ENCODE peak calls at places on chromosomes 5 and 9, in six cellular contexts. One of them, this sample, is unnamed.

GRCh38 chr9:105676351-105676923 is 14.2 kb downstream of the TAL2 start:
- DNase-seq in coronary artery: no peak
- DNase-seq in endothelial cell: no peak
- DNase-seq in NCI-H524: peak
- DNase-seq in effector memory CD8-positive, alpha-beta T cell: no peak
- DNase-seq in skeletal muscle cell: no peak
- DNase-seq in this sample: no peak

GRCh38 chr9:135077497-135078200 is 9.8 kb upstream of the OLFM1 start:
- DNase-seq in effector memory CD8-positive, alpha-beta T cell: no peak
- DNase-seq in NCI-H524: peak
- DNase-seq in skeletal muscle cell: no peak
- DNase-seq in coronary artery: peak
- DNase-seq in endothelial cell: peak
- DNase-seq in this sample: no peak

GRCh38 chr9:96302021-96302420 is at the start of gene HSD17B3:
- DNase-seq in coronary artery: no peak
- DNase-seq in skeletal muscle cell: no peak
- DNase-seq in NCI-H524: no peak
- DNase-seq in effector memory CD8-positive, alpha-beta T cell: no peak
- DNase-seq in endothelial cell: no peak
- DNase-seq in this sample: no peak

GRCh38 chr5:10133830-10134229 is 115.9 kb downstream of the ATPSCKMT start:
- DNase-seq in NCI-H524: peak
- DNase-seq in effector memory CD8-positive, alpha-beta T cell: no peak
- DNase-seq in endothelial cell: no peak
- DNase-seq in skeletal muscle cell: no peak
- DNase-seq in coronary artery: no peak
- DNase-seq in this sample: no peak

GRCh38 chr9:96619491-96620154 is at the start of gene CDC14B:
- DNase-seq in skeletal muscle cell: peak
- DNase-seq in effector memory CD8-positive, alpha-beta T cell: peak
- DNase-seq in endothelial cell: peak
- DNase-seq in coronary artery: peak
- DNase-seq in NCI-H524: peak
- DNase-seq in this sample: no peak

GRCh38 chr5:157497875-157498611 is 38.0 kb downstream of the NIPAL4 start:
- DNase-seq in effector memory CD8-positive, alpha-beta T cell: no peak
- DNase-seq in coronary artery: no peak
- DNase-seq in endothelial cell: no peak
- DNase-seq in NCI-H524: peak
- DNase-seq in skeletal muscle cell: no peak
- DNase-seq in this sample: no peak

GRCh38 chr9:16461231-16461840 is 409.1 kb downstream of the BNC2 start:
- DNase-seq in effector memory CD8-positive, alpha-beta T cell: no peak
- DNase-seq in NCI-H524: peak
- DNase-seq in coronary artery: no peak
- DNase-seq in endothelial cell: no peak
- DNase-seq in skeletal muscle cell: no peak
- DNase-seq in this sample: no peak

GRCh38 chr9:117418111-117418510 is 3.3 kb upstream of the ASTN2 start:
- DNase-seq in skeletal muscle cell: no peak
- DNase-seq in endothelial cell: no peak
- DNase-seq in coronary artery: no peak
- DNase-seq in effector memory CD8-positive, alpha-beta T cell: no peak
- DNase-seq in NCI-H524: no peak
- DNase-seq in this sample: no peak

GRCh38 chr5:180395540-180396274 is 42.6 kb upstream of the GFPT2 start:
- DNase-seq in endothelial cell: no peak
- DNase-seq in NCI-H524: no peak
- DNase-seq in effector memory CD8-positive, alpha-beta T cell: no peak
- DNase-seq in coronary artery: no peak
- DNase-seq in skeletal muscle cell: no peak
- DNase-seq in this sample: peak

GRCh38 chr5:147520450-147520849 is 10.6 kb upstream of the DPYSL3 start:
- DNase-seq in coronary artery: no peak
- DNase-seq in endothelial cell: no peak
- DNase-seq in NCI-H524: no peak
- DNase-seq in effector memory CD8-positive, alpha-beta T cell: no peak
- DNase-seq in skeletal muscle cell: no peak
- DNase-seq in this sample: no peak

GRCh38 chr9:28832168-28832567 is 1258.9 kb upstream of the C9orf72 start:
- DNase-seq in effector memory CD8-positive, alpha-beta T cell: no peak
- DNase-seq in skeletal muscle cell: no peak
- DNase-seq in NCI-H524: no peak
- DNase-seq in coronary artery: no peak
- DNase-seq in endothelial cell: no peak
- DNase-seq in this sample: no peak

GRCh38 chr5:72106922-72107873 is at the start of gene MAP1B:
- DNase-seq in endothelial cell: peak
- DNase-seq in skeletal muscle cell: no peak
- DNase-seq in NCI-H524: peak
- DNase-seq in effector memory CD8-positive, alpha-beta T cell: no peak
- DNase-seq in coronary artery: peak
- DNase-seq in this sample: no peak

GRCh38 chr5:56984445-56984844 is 32.5 kb upstream of the MIER3 start:
- DNase-seq in NCI-H524: no peak
- DNase-seq in effector memory CD8-positive, alpha-beta T cell: no peak
- DNase-seq in endothelial cell: no peak
- DNase-seq in skeletal muscle cell: no peak
- DNase-seq in coronary artery: no peak
- DNase-seq in this sample: no peak

GRCh38 chr9:138044485-138045383 is 167.2 kb downstream of the CACNA1B start:
- DNase-seq in endothelial cell: no peak
- DNase-seq in effector memory CD8-positive, alpha-beta T cell: no peak
- DNase-seq in skeletal muscle cell: no peak
- DNase-seq in coronary artery: peak
- DNase-seq in NCI-H524: no peak
- DNase-seq in this sample: no peak

GRCh38 chr5:37889612-37890317 is 49.9 kb upstream of the GDNF start:
- DNase-seq in NCI-H524: no peak
- DNase-seq in endothelial cell: no peak
- DNase-seq in coronary artery: no peak
- DNase-seq in skeletal muscle cell: peak
- DNase-seq in effector memory CD8-positive, alpha-beta T cell: no peak
- DNase-seq in this sample: peak

GRCh38 chr9:15132107-15132506 is 174.9 kb downstream of the TTC39B start:
- DNase-seq in coronary artery: no peak
- DNase-seq in endothelial cell: no peak
- DNase-seq in effector memory CD8-positive, alpha-beta T cell: no peak
- DNase-seq in skeletal muscle cell: no peak
- DNase-seq in NCI-H524: no peak
- DNase-seq in this sample: no peak

GRCh38 chr5:119174578-119175163 is 103.8 kb downstream of the DMXL1 start:
- DNase-seq in skeletal muscle cell: no peak
- DNase-seq in coronary artery: no peak
- DNase-seq in effector memory CD8-positive, alpha-beta T cell: no peak
- DNase-seq in endothelial cell: no peak
- DNase-seq in NCI-H524: no peak
- DNase-seq in this sample: no peak

GRCh38 chr5:40652441-40653220 is 27.1 kb upstream of the PTGER4 start:
- DNase-seq in NCI-H524: no peak
- DNase-seq in coronary artery: no peak
- DNase-seq in endothelial cell: no peak
- DNase-seq in effector memory CD8-positive, alpha-beta T cell: no peak
- DNase-seq in skeletal muscle cell: no peak
- DNase-seq in this sample: no peak

GRCh38 chr5:17189381-17190036 is 27.9 kb upstream of the BASP1 start:
- DNase-seq in NCI-H524: peak
- DNase-seq in skeletal muscle cell: no peak
- DNase-seq in endothelial cell: peak
- DNase-seq in effector memory CD8-positive, alpha-beta T cell: peak
- DNase-seq in coronary artery: peak
- DNase-seq in this sample: no peak

GRCh38 chr9:120587357-120587756 is 7.4 kb upstream of the CDK5RAP2 start:
- DNase-seq in endothelial cell: no peak
- DNase-seq in NCI-H524: peak
- DNase-seq in effector memory CD8-positive, alpha-beta T cell: no peak
- DNase-seq in coronary artery: no peak
- DNase-seq in skeletal muscle cell: no peak
- DNase-seq in this sample: no peak

GRCh38 chr9:3578786-3579185 is 53.0 kb upstream of the RFX3 start:
- DNase-seq in effector memory CD8-positive, alpha-beta T cell: no peak
- DNase-seq in skeletal muscle cell: peak
- DNase-seq in endothelial cell: no peak
- DNase-seq in coronary artery: no peak
- DNase-seq in NCI-H524: no peak
- DNase-seq in this sample: peak

GRCh38 chr5:437281-437771 is 5.7 kb upstream of the EXOC3 start:
- DNase-seq in coronary artery: no peak
- DNase-seq in effector memory CD8-positive, alpha-beta T cell: no peak
- DNase-seq in NCI-H524: no peak
- DNase-seq in endothelial cell: no peak
- DNase-seq in skeletal muscle cell: no peak
- DNase-seq in this sample: no peak

GRCh38 chr9:128644452-128644851 is 12.2 kb downstream of the DYNC2I2 start:
- DNase-seq in coronary artery: no peak
- DNase-seq in effector memory CD8-positive, alpha-beta T cell: no peak
- DNase-seq in endothelial cell: no peak
- DNase-seq in skeletal muscle cell: no peak
- DNase-seq in NCI-H524: no peak
- DNase-seq in this sample: no peak

GRCh38 chr9:129281506-129282145 is 103.6 kb upstream of the IER5L start:
- DNase-seq in effector memory CD8-positive, alpha-beta T cell: no peak
- DNase-seq in skeletal muscle cell: no peak
- DNase-seq in coronary artery: peak
- DNase-seq in endothelial cell: no peak
- DNase-seq in NCI-H524: no peak
- DNase-seq in this sample: no peak

GRCh38 chr9:93325307-93326035 is 126.0 kb upstream of the FAM120A start:
- DNase-seq in skeletal muscle cell: no peak
- DNase-seq in effector memory CD8-positive, alpha-beta T cell: no peak
- DNase-seq in endothelial cell: no peak
- DNase-seq in NCI-H524: no peak
- DNase-seq in coronary artery: no peak
- DNase-seq in this sample: no peak

GRCh38 chr5:16903480-16904300 is 32.4 kb downstream of the MYO10 start:
- DNase-seq in coronary artery: no peak
- DNase-seq in endothelial cell: no peak
- DNase-seq in effector memory CD8-positive, alpha-beta T cell: no peak
- DNase-seq in skeletal muscle cell: no peak
- DNase-seq in NCI-H524: no peak
- DNase-seq in this sample: no peak

GRCh38 chr9:134328841-134329575 is 2.8 kb downstream of the RXRA start:
- DNase-seq in skeletal muscle cell: no peak
- DNase-seq in NCI-H524: no peak
- DNase-seq in effector memory CD8-positive, alpha-beta T cell: no peak
- DNase-seq in coronary artery: no peak
- DNase-seq in endothelial cell: no peak
- DNase-seq in this sample: no peak

GRCh38 chr5:112263469-112263868 is 155.6 kb downstream of the EPB41L4A start:
- DNase-seq in skeletal muscle cell: no peak
- DNase-seq in effector memory CD8-positive, alpha-beta T cell: no peak
- DNase-seq in NCI-H524: no peak
- DNase-seq in coronary artery: no peak
- DNase-seq in endothelial cell: no peak
- DNase-seq in this sample: no peak

GRCh38 chr5:5881294-5881693 is 458.8 kb downstream of the ICE1 start:
- DNase-seq in NCI-H524: peak
- DNase-seq in endothelial cell: peak
- DNase-seq in coronary artery: no peak
- DNase-seq in effector memory CD8-positive, alpha-beta T cell: no peak
- DNase-seq in skeletal muscle cell: no peak
- DNase-seq in this sample: no peak

GRCh38 chr9:26053954-26054353 is 375.7 kb upstream of the TUSC1 start:
- DNase-seq in NCI-H524: no peak
- DNase-seq in skeletal muscle cell: no peak
- DNase-seq in effector memory CD8-positive, alpha-beta T cell: no peak
- DNase-seq in endothelial cell: no peak
- DNase-seq in coronary artery: no peak
- DNase-seq in this sample: no peak

GRCh38 chr5:170278611-170279500 is 18.7 kb downstream of the LCP2 start:
- DNase-seq in effector memory CD8-positive, alpha-beta T cell: peak
- DNase-seq in NCI-H524: no peak
- DNase-seq in skeletal muscle cell: no peak
- DNase-seq in coronary artery: no peak
- DNase-seq in endothelial cell: peak
- DNase-seq in this sample: no peak

GRCh38 chr9:115232375-115232774 is 114.4 kb upstream of the TNC start:
- DNase-seq in coronary artery: no peak
- DNase-seq in skeletal muscle cell: no peak
- DNase-seq in effector memory CD8-positive, alpha-beta T cell: no peak
- DNase-seq in endothelial cell: no peak
- DNase-seq in NCI-H524: no peak
- DNase-seq in this sample: no peak

GRCh38 chr5:78234804-78235203 is 59.7 kb downstream of the AP3B1 start:
- DNase-seq in NCI-H524: no peak
- DNase-seq in effector memory CD8-positive, alpha-beta T cell: no peak
- DNase-seq in coronary artery: no peak
- DNase-seq in skeletal muscle cell: no peak
- DNase-seq in endothelial cell: no peak
- DNase-seq in this sample: no peak

GRCh38 chr9:107422189-107422802 is 67.3 kb downstream of the KLF4 start:
- DNase-seq in skeletal muscle cell: peak
- DNase-seq in effector memory CD8-positive, alpha-beta T cell: no peak
- DNase-seq in NCI-H524: peak
- DNase-seq in coronary artery: no peak
- DNase-seq in endothelial cell: peak
- DNase-seq in this sample: no peak